ENCODE peak calls at places on chromosome 12, in seven cellular contexts. C is nephron progenitor cell; E is endothelial cell; A is Jurkat, Clone E6-1; J is lower lobe of right lung; Z is hypothalamus; P is CD8-positive, alpha-beta memory T cell. O is an unnamed sample.

GRCh38 chr12:121519227-121519626 is 61.6 kb downstream of the KDM2B start:
- DNase-seq in C (no peak), E (no peak), A (no peak), J (no peak), Z (no peak), P (no peak), O (no peak)

GRCh38 chr12:110424237-110424636 is 20.7 kb upstream of the ANAPC7 start:
- DNase-seq in C (no peak), E (no peak), A (no peak), J (no peak), Z (no peak), P (no peak), O (no peak)

GRCh38 chr12:90122716-90123115 is 414.1 kb upstream of the ATP2B1 start:
- DNase-seq in C (no peak), E (no peak), A (no peak), J (no peak), Z (no peak), P (no peak), O (no peak)

GRCh38 chr12:75606146-75606545 is 94.7 kb upstream of the KRR1 start:
- DNase-seq in C (no peak), E (no peak), A (no peak), J (no peak), Z (no peak), P (no peak), O (no peak)

GRCh38 chr12:83015390-83016225 is 328.9 kb downstream of the TMTC2 start:
- DNase-seq in C (no peak), E (no peak), A (no peak), J (no peak), Z (no peak), P (no peak), O (no peak)

GRCh38 chr12:63838411-63838810 is 6.1 kb upstream of the SRGAP1 start:
- DNase-seq in C (no peak), E (no peak), A (no peak), J (no peak), Z (no peak), P (no peak), O (no peak)

GRCh38 chr12:69101505-69101904 is 137.9 kb upstream of the CPSF6 start:
- DNase-seq in C (no peak), E (no peak), A (no peak), J (no peak), Z (no peak), P (no peak), O (no peak)

GRCh38 chr12:23221066-23221465 is 596.1 kb downstream of the ETNK1 start:
- DNase-seq in C (no peak), E (peak), A (no peak), J (no peak), Z (no peak), P (no peak), O (no peak)

GRCh38 chr12:118055144-118055557 is 5.8 kb downstream of the WSB2 start:
- DNase-seq in C (peak), E (peak), A (peak), J (peak), Z (no peak), P (peak), O (peak)

GRCh38 chr12:57239587-57240068 is 10.1 kb downstream of the SHMT2 start:
- DNase-seq in C (no peak), E (no peak), A (no peak), J (no peak), Z (no peak), P (no peak), O (no peak)

GRCh38 chr12:41264281-41264680 is 76.2 kb downstream of the PDZRN4 start:
- DNase-seq in C (no peak), E (no peak), A (peak), J (no peak), Z (no peak), P (no peak), O (no peak)

GRCh38 chr12:59372971-59373370 is 222.9 kb upstream of the SLC16A7 start:
- DNase-seq in C (peak), E (peak), A (no peak), J (no peak), Z (no peak), P (no peak), O (no peak)

GRCh38 chr12:55072093-55072492 is 52.3 kb downstream of the NEUROD4 start:
- DNase-seq in C (peak), E (peak), A (peak), J (peak), Z (peak), P (peak), O (peak)

GRCh38 chr12:52984136-52984535 is 22.1 kb upstream of the EIF4B start:
- DNase-seq in C (no peak), E (no peak), A (no peak), J (no peak), Z (no peak), P (no peak), O (no peak)

GRCh38 chr12:4564819-4565218 is 2.8 kb downstream of the DYRK4 start:
- DNase-seq in C (no peak), E (no peak), A (no peak), J (no peak), Z (no peak), P (no peak), O (no peak)

GRCh38 chr12:125403145-125403789 is 338.0 kb downstream of the AACS start:
- DNase-seq in C (no peak), E (peak), A (peak), J (no peak), Z (no peak), P (no peak), O (no peak)

GRCh38 chr12:107668320-107668719 is 17.3 kb upstream of the PWP1 start:
- DNase-seq in C (no peak), E (no peak), A (no peak), J (no peak), Z (no peak), P (no peak), O (no peak)

GRCh38 chr12:12626471-12626870 is 14.8 kb downstream of the CREBL2 start:
- DNase-seq in C (no peak), E (no peak), A (no peak), J (no peak), Z (no peak), P (no peak), O (no peak)

GRCh38 chr12:47781479-47782371 is 8.7 kb downstream of the SLC48A1 start:
- DNase-seq in C (no peak), E (no peak), A (no peak), J (peak), Z (no peak), P (no peak), O (no peak)

GRCh38 chr12:103169-103981 is 36.8 kb downstream of the IQSEC3 start:
- DNase-seq in C (peak), E (no peak), A (no peak), J (no peak), Z (no peak), P (no peak), O (no peak)

GRCh38 chr12:131454418-131455217 is 256.3 kb upstream of the SFSWAP start:
- DNase-seq in C (peak), E (peak), A (peak), J (no peak), Z (no peak), P (no peak), O (peak)

GRCh38 chr12:56593909-56594621 is 36.1 kb downstream of the BAZ2A start:
- DNase-seq in C (peak), E (peak), A (peak), J (no peak), Z (peak), P (peak), O (peak)

GRCh38 chr12:38875571-38876228 is 29.7 kb downstream of the CPNE8 start:
- DNase-seq in C (no peak), E (no peak), A (no peak), J (no peak), Z (no peak), P (no peak), O (no peak)

GRCh38 chr12:54033106-54033979 is 493 bp downstream of the HOXC5 start:
- DNase-seq in C (peak), E (no peak), A (no peak), J (no peak), Z (no peak), P (no peak), O (no peak)

GRCh38 chr12:121241203-121241970 is 31.5 kb downstream of the P2RX4 start:
- DNase-seq in C (no peak), E (no peak), A (no peak), J (no peak), Z (no peak), P (no peak), O (no peak)

GRCh38 chr12:113586461-113586860 is 114.8 kb upstream of the LHX5 start:
- DNase-seq in C (no peak), E (no peak), A (no peak), J (no peak), Z (no peak), P (no peak), O (no peak)

GRCh38 chr12:47825239-47825639 is 5.5 kb upstream of the HDAC7 start:
- DNase-seq in C (no peak), E (no peak), A (no peak), J (peak), Z (no peak), P (no peak), O (no peak)

GRCh38 chr12:89671469-89671868 is 37.2 kb downstream of the ATP2B1 start:
- DNase-seq in C (no peak), E (no peak), A (no peak), J (no peak), Z (no peak), P (no peak), O (no peak)

GRCh38 chr12:111088409-111088808 is 168.0 kb upstream of the MYL2 start:
- DNase-seq in C (no peak), E (no peak), A (no peak), J (no peak), Z (no peak), P (no peak), O (no peak)

GRCh38 chr12:102848832-102849231 is 68.2 kb downstream of the PAH start:
- DNase-seq in C (no peak), E (no peak), A (no peak), J (no peak), Z (no peak), P (no peak), O (no peak)

GRCh38 chr12:29282452-29282851 is 98.5 kb downstream of the ERGIC2 start:
- DNase-seq in C (no peak), E (no peak), A (peak), J (no peak), Z (no peak), P (no peak), O (no peak)

GRCh38 chr12:53756300-53757094 is 4.7 kb upstream of the CISTR start:
- DNase-seq in C (no peak), E (no peak), A (no peak), J (no peak), Z (no peak), P (no peak), O (no peak)

O was measured in stimulated activated naive CD4-positive, alpha-beta T cell treated with Interleukin-2 at 50 U/mL for 16 hours.